ENCODE peak calls at places on chromosomes 16 and 17, in four cellular contexts. U is A549, S is IMR-90, X is K562. G is an unnamed sample.

GRCh38 chr16:50842589-50842988 is 100.7 kb downstream of the CYLD start:
- DNase-seq in U (no peak), S (peak), X (no peak), G (no peak)

GRCh38 chr16:72847187-72848044 is 200.5 kb downstream of the ZFHX3 start:
- DNase-seq in U (peak), S (peak), X (peak), G (no peak)

GRCh38 chr16:24346734-24347133 is 90.6 kb downstream of the CACNG3 start:
- DNase-seq in U (no peak), S (no peak), X (no peak), G (no peak)

GRCh38 chr16:49365711-49366509 is 7.7 kb upstream of the C16orf78 start:
- DNase-seq in U (no peak), S (no peak), X (no peak), G (peak)

GRCh38 chr17:62140836-62141235 is 75.8 kb upstream of the MED13 start:
- DNase-seq in U (no peak), S (peak), X (no peak), G (no peak)

GRCh38 chr17:73799781-73800627 is 155.8 kb upstream of the SDK2 start:
- DNase-seq in U (no peak), S (no peak), X (no peak), G (no peak)

GRCh38 chr17:73352261-73352660 is 40.5 kb upstream of the CDC42EP4 start:
- DNase-seq in U (no peak), S (no peak), X (no peak), G (no peak)

GRCh38 chr16:71409038-71409775 is 32.6 kb downstream of the TLE7 start:
- DNase-seq in U (no peak), S (no peak), X (no peak), G (no peak)

GRCh38 chr17:40303706-40304450 is 5.1 kb upstream of the RARA start:
- DNase-seq in U (no peak), S (peak), X (no peak), G (no peak)

GRCh38 chr16:67644038-67644437 is 906 bp upstream of the CARMIL2 start:
- DNase-seq in U (no peak), S (no peak), X (no peak), G (no peak)

GRCh38 chr17:48646183-48647102 is 20.3 kb upstream of the HOXB9 start:
- DNase-seq in U (peak), S (no peak), X (peak), G (no peak)

GRCh38 chr17:32933881-32934280 is 5.9 kb downstream of the TMEM98 start:
- DNase-seq in U (no peak), S (peak), X (no peak), G (no peak)

GRCh38 chr16:69861276-69862030 is 89.7 kb upstream of the CLEC18A start:
- DNase-seq in U (no peak), S (peak), X (no peak), G (no peak)

GRCh38 chr17:41547378-41547841 is 19.3 kb upstream of the KRT19 start:
- DNase-seq in U (peak), S (no peak), X (no peak), G (no peak)

GRCh38 chr17:8173056-8173870 is 2.9 kb downstream of the TMEM107 start:
- DNase-seq in U (peak), S (peak), X (peak), G (peak)

GRCh38 chr16:5030251-5030870 is 3.4 kb downstream of the NAGPA start:
- DNase-seq in U (no peak), S (no peak), X (no peak), G (no peak)

GRCh38 chr17:53032861-53033271 is 789.9 kb upstream of the KIF2B start:
- DNase-seq in U (no peak), S (peak), X (no peak), G (no peak)

GRCh38 chr16:75805946-75806345 is 79.7 kb upstream of the CPHXL start:
- DNase-seq in U (no peak), S (no peak), X (no peak), G (no peak)

GRCh38 chr17:13374203-13375143 is 227.3 kb downstream of the HS3ST3A1 start:
- DNase-seq in U (no peak), S (no peak), X (no peak), G (no peak)

GRCh38 chr17:79840204-79840988 is 1.2 kb upstream of the CBX4 start:
- DNase-seq in U (no peak), S (peak), X (no peak), G (no peak)

GRCh38 chr16:19135896-19136438 is 22.2 kb downstream of the ITPRIPL2 start:
- DNase-seq in U (peak), S (peak), X (peak), G (no peak)

GRCh38 chr17:30586818-30587595 is 109.8 kb downstream of the GOSR1 start:
- DNase-seq in U (no peak), S (peak), X (no peak), G (no peak)

GRCh38 chr17:6241381-6241780 is 171.2 kb downstream of the WSCD1 start:
- DNase-seq in U (peak), S (no peak), X (no peak), G (no peak)

GRCh38 chr16:75032655-75033054 is 33.8 kb downstream of the ZNRF1 start:
- DNase-seq in U (no peak), S (no peak), X (no peak), G (no peak)

GRCh38 chr17:3738562-3739295 is 15.0 kb downstream of the HASPIN start:
- DNase-seq in U (no peak), S (peak), X (no peak), G (no peak)

GRCh38 chr17:52505601-52506000 is 347.1 kb upstream of the CA10 start:
- DNase-seq in U (no peak), S (no peak), X (no peak), G (no peak)

GRCh38 chr17:55769625-55770000 is 18.8 kb downstream of the PCTP start:
- DNase-seq in U (no peak), S (peak), X (no peak), G (no peak)

GRCh38 chr17:73974536-73974935 is 228.9 kb upstream of the RPL38 start:
- DNase-seq in U (no peak), S (no peak), X (no peak), G (no peak)

GRCh38 chr16:82639263-82639662 is 12.5 kb downstream of the CDH13 start:
- DNase-seq in U (no peak), S (no peak), X (no peak), G (no peak)

GRCh38 chr17:40775945-40776344 is 3.9 kb upstream of the KRT26 start:
- DNase-seq in U (no peak), S (no peak), X (no peak), G (no peak)

GRCh38 chr16:58201163-58201562 is 3.3 kb upstream of the CSNK2A2 start:
- DNase-seq in U (no peak), S (no peak), X (no peak), G (no peak)

GRCh38 chr17:4837471-4838305 is 4.5 kb downstream of the MINK1 start:
- DNase-seq in U (no peak), S (no peak), X (no peak), G (no peak)

GRCh38 chr16:47016700-47017133 is 43.2 kb upstream of the DNAJA2 start:
- DNase-seq in U (no peak), S (no peak), X (no peak), G (peak)

GRCh38 chr16:2319606-2320005 is 20.9 kb downstream of the ABCA3 start:
- DNase-seq in U (no peak), S (no peak), X (no peak), G (no peak)

GRCh38 chr17:33811006-33811760 is 443.9 kb upstream of the CCL2 start:
- DNase-seq in U (no peak), S (no peak), X (no peak), G (no peak)

GRCh38 chr16:62829615-62830014 is 793.4 kb upstream of the CDH8 start:
- DNase-seq in U (no peak), S (no peak), X (no peak), G (no peak)

GRCh38 chr17:81842725-81843504 is 8.1 kb upstream of the PPP1R27 start:
- DNase-seq in U (no peak), S (no peak), X (no peak), G (no peak)

GRCh38 chr17:81839301-81839700 is 4.5 kb upstream of the PPP1R27 start:
- DNase-seq in U (no peak), S (no peak), X (no peak), G (no peak)

GRCh38 chr17:81841866-81842265 is 7.0 kb upstream of the PPP1R27 start:
- DNase-seq in U (no peak), S (no peak), X (no peak), G (no peak)

GRCh38 chr17:81842378-81842724 is 7.5 kb upstream of the PPP1R27 start:
- DNase-seq in U (no peak), S (no peak), X (no peak), G (no peak)

GRCh38 chr17:81840826-81841778 is 6.3 kb upstream of the PPP1R27 start:
- DNase-seq in U (no peak), S (no peak), X (no peak), G (no peak)
- TF ChIP-seq POLR2A in U (no peak), S (no peak), X (no peak), G (no peak)

GRCh38 chr17:54544239-54544638 is 356.4 kb upstream of the TOM1L1 start:
- DNase-seq in U (no peak), S (no peak), X (no peak), G (no peak)
- TF ChIP-seq ELK1 in U (no peak), S (no peak), X (no peak), G (no peak)

GRCh38 chr17:80970044-80970761 is 21.4 kb upstream of the CHMP6 start:
- DNase-seq in U (peak), S (no peak), X (peak), G (no peak)
- TF ChIP-seq POLR2A in U (no peak), S (no peak), X (no peak), G (no peak)

DNA sequence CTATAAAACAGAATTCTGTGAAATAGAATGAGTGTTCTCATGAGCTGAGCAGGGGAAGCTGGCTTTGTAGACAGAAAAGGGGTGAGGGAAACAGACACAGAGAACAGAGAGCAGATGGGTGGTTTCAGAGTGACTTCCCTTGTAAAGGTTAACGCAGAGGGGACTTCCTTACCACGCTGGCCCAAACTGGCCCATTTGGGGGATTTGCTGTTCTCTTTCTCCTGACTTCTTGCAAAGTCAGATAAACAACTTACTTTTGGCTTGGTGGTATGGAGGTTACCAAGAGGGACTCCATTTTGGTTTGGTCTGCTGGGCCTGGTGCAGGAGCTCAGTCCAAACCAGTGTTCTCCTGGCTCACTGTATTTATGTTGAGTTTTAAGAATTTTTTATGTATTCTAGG is 48.4 kb downstream of the SEC14L1 start:
- DNase-seq in U (no peak), S (no peak), X (no peak), G (peak)
- TF ChIP-seq ELK1 in U (no peak), S (no peak), X (no peak), G (no peak)

DNA sequence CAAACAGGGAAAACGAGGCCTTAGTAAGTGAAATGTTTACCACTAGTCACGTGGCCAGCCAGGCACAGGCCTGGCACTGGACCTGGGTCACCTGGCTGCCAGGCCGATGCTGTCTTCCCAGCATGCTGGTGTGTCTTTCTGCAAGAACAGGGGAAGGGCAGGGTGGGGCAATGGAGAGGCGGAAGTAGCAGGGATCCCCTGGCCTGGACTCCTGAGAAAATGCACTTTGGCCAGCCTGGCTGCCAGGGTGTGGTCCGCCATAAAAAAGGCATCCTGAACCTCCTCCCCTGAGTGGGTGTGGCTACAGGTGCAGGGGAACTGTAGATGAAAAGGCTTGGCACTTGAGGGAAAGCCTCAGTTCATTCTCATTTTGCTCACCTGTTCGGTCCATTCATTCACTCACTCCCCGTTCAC is 1.0 kb upstream of the ANKRD40CL start:
- DNase-seq in U (peak), S (no peak), X (peak), G (no peak)
- TF ChIP-seq POLR2A in U (no peak), S (no peak), X (no peak), G (no peak)

GRCh38 chr17:82412535-82413520 is 5.3 kb upstream of the HEXD start:
- DNase-seq in U (no peak), S (no peak), X (no peak), G (no peak)
- TF ChIP-seq ELK1 in U (no peak), S (no peak), X (no peak), G (no peak)

GRCh38 chr17:50356418-50356817 is 10.5 kb downstream of the XYLT2 start:
- DNase-seq in U (no peak), S (no peak), X (no peak), G (no peak)
- TF ChIP-seq POLR2A in U (no peak), S (no peak), X (no peak), G (no peak)

DNA sequence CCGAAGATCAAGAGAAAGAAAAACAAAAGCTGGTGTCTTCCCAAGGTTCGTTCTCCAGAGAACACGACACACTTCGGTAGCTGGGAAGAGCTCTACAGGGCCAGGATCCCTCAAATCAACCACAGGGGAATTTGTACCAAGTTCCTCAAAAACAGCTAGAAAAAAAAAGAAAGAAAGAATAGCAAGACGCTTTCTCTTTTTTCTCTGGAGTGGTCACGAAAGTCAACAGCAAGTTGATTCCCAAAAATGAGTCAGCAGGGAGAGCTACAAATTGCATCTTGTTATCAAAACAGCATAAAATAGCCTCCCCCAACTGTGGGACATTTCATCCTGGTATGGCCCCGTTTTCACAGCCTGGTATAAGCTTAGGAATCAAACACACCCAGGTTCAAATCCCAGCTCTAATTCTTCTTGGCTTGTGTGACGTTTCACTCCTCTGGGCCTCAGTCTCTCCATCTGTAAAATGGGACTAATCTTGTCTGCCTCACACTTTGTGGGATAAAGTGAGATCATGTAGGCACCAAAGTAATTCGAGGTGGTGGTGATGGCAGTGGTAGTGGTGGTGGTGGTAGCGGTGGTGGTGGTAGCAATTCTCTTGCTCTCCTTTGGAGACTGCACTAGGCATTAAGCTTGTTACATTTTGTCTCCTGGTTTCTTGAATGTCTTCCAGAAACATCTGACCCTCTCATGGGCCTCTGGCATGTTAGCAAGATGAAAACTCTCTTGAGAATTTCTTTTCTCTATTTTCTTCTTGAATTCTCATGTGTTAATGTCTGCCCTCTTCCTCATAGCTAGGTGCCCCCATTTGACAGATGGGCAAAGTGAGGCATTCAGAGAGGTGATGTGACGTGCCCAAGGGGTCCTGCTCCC is 988 bp upstream of the IL21R start:
- DNase-seq in U (no peak), S (peak), X (no peak), G (no peak)
- TF ChIP-seq ELK1 in U (no peak), S (no peak), X (no peak), G (no peak)

DNA sequence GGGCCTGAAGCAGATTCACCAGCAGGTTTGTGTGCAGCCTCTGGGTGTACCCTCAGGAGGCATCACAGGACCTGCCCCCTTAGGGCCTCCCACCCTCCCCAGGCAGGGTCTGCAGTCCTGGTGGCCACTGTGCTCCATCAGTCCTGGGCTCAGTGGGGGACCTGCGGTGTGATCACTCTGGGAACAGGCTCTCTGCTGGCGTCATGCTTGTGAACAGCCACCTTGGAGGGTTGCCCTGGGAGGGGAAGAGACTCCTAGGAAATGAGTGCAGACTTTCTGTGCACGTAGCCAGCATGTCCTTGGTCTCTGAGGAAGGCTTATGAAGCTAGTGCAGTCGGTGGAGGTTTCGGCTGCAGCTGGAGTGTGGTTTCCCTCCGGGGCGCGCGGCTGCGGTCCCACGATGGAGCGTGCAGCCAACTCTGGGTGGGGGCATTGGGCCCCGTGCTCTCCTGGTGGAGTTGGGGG is 68.0 kb upstream of the ZNF750 start:
- DNase-seq in U (no peak), S (no peak), X (no peak), G (no peak)
- TF ChIP-seq POLR2A in U (no peak), S (no peak), X (no peak), G (no peak)

DNA sequence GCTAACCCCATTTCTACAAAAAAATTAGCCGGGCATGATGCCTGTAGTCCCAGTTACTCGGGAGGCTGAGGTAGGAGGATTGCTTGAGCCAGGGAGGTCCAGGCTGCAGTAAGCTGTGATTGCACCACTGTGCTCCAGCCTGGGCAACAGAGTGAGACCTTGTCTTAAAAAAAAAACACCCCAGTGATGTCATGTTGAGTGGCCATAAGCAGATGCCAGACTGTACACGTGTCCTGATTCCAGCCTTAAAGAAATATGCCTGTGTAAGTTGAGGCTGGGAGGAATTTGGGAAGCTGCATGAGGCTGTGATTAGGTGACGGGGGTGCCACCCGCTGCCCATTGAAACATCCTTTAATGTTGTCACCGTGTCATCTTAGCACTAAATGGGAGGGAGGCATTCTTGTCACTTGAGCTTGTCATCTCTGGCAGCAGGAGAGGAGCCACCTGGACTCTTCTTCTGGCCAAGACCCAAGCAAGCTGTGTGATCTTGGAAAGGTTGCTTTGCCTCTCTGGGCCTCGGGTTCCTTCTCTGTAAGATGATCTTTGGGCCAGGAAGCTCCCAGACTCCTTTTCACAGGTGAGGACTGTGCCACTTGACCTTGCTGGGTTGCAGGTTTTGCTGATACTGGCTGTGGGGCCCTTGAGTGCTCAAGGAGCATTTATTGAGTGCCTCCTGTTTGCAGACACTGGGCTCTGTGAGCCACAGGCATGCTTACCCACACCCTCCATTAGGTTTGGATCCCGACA is 98.3 kb upstream of the CIBAR2 start:
- DNase-seq in U (no peak), S (peak), X (no peak), G (no peak)
- TF ChIP-seq ELK1 in U (no peak), S (no peak), X (no peak), G (no peak)